ENCODE peak calls at places on chromosomes 1 and 21, in ten cellular contexts. One of them, this sample, is unnamed.

GRCh38 chr21:23522750-23523149 is 2084.5 kb downstream of the MRPL39 start:
- DNase-seq in fibroblast of mammary gland: no peak
- DNase-seq in GM23338: no peak
- DNase-seq in neural crest cell: no peak
- DNase-seq in MM.1S: no peak
- DNase-seq in spleen: no peak
- DNase-seq in HepG2: no peak
- DNase-seq in upper lobe of right lung: no peak
- DNase-seq in CD8-positive, alpha-beta T cell: no peak
- DNase-seq in tibial artery: no peak
- DNase-seq in this sample: no peak

GRCh38 chr1:32274646-32275340 is 17.1 kb upstream of the HDAC1 start:
- DNase-seq in CD8-positive, alpha-beta T cell: no peak
- DNase-seq in fibroblast of mammary gland: no peak
- DNase-seq in spleen: peak; percentile 70
- DNase-seq in tibial artery: no peak
- DNase-seq in GM23338: peak; percentile 54
- DNase-seq in upper lobe of right lung: no peak
- DNase-seq in HepG2: no peak
- DNase-seq in neural crest cell: no peak
- DNase-seq in MM.1S: no peak
- DNase-seq in this sample: no peak

GRCh38 chr1:10898921-10899320 is 102.5 kb upstream of the CASZ1 start:
- DNase-seq in HepG2: no peak
- DNase-seq in MM.1S: no peak
- DNase-seq in GM23338: no peak
- DNase-seq in spleen: no peak
- DNase-seq in neural crest cell: no peak
- DNase-seq in fibroblast of mammary gland: no peak
- DNase-seq in upper lobe of right lung: no peak
- DNase-seq in CD8-positive, alpha-beta T cell: no peak
- DNase-seq in tibial artery: no peak
- DNase-seq in this sample: no peak

GRCh38 chr1:10046356-10047085 is 13.8 kb downstream of the UBE4B start:
- DNase-seq in neural crest cell: no peak
- DNase-seq in MM.1S: no peak
- DNase-seq in spleen: no peak
- DNase-seq in CD8-positive, alpha-beta T cell: no peak
- DNase-seq in GM23338: no peak
- DNase-seq in fibroblast of mammary gland: peak; percentile 30
- DNase-seq in upper lobe of right lung: no peak
- DNase-seq in HepG2: no peak
- DNase-seq in tibial artery: peak; percentile 68
- DNase-seq in this sample: no peak

GRCh38 chr21:45846373-45847160 is 135.0 kb upstream of the COL6A1 start:
- DNase-seq in upper lobe of right lung: no peak
- DNase-seq in spleen: no peak
- DNase-seq in HepG2: no peak
- DNase-seq in CD8-positive, alpha-beta T cell: no peak
- DNase-seq in fibroblast of mammary gland: peak; percentile 63
- DNase-seq in neural crest cell: no peak
- DNase-seq in tibial artery: no peak
- DNase-seq in GM23338: no peak
- DNase-seq in MM.1S: no peak
- DNase-seq in this sample: no peak

GRCh38 chr1:91884459-91885290 is 1.3 kb downstream of the TGFBR3 start:
- DNase-seq in neural crest cell: peak; percentile 27
- DNase-seq in HepG2: peak; percentile 43
- DNase-seq in fibroblast of mammary gland: peak; percentile 38
- DNase-seq in GM23338: peak; percentile 56
- DNase-seq in CD8-positive, alpha-beta T cell: no peak
- DNase-seq in MM.1S: no peak
- DNase-seq in spleen: peak; percentile 78
- DNase-seq in tibial artery: no peak
- DNase-seq in upper lobe of right lung: peak; percentile 70
- DNase-seq in this sample: no peak

GRCh38 chr1:192807221-192807967 is 1.4 kb upstream of the RGS2 start:
- DNase-seq in GM23338: no peak
- DNase-seq in MM.1S: no peak
- DNase-seq in fibroblast of mammary gland: peak; percentile 72
- DNase-seq in neural crest cell: no peak
- DNase-seq in tibial artery: no peak
- DNase-seq in spleen: no peak
- DNase-seq in HepG2: no peak
- DNase-seq in CD8-positive, alpha-beta T cell: no peak
- DNase-seq in upper lobe of right lung: no peak
- DNase-seq in this sample: no peak

GRCh38 chr1:89850844-89851410 is 30.1 kb downstream of the LRRC8D start:
- DNase-seq in neural crest cell: no peak
- DNase-seq in GM23338: no peak
- DNase-seq in upper lobe of right lung: no peak
- DNase-seq in CD8-positive, alpha-beta T cell: no peak
- DNase-seq in MM.1S: no peak
- DNase-seq in tibial artery: no peak
- DNase-seq in HepG2: no peak
- DNase-seq in fibroblast of mammary gland: no peak
- DNase-seq in spleen: no peak
- DNase-seq in this sample: no peak

GRCh38 chr21:27451116-27451515 is 484.2 kb upstream of the ADAMTS5 start:
- DNase-seq in tibial artery: no peak
- DNase-seq in spleen: no peak
- DNase-seq in HepG2: no peak
- DNase-seq in upper lobe of right lung: no peak
- DNase-seq in CD8-positive, alpha-beta T cell: no peak
- DNase-seq in neural crest cell: no peak
- DNase-seq in MM.1S: no peak
- DNase-seq in GM23338: no peak
- DNase-seq in fibroblast of mammary gland: no peak
- DNase-seq in this sample: no peak

GRCh38 chr1:182595641-182596240 is 6.7 kb upstream of the RNASEL start:
- DNase-seq in spleen: no peak
- DNase-seq in HepG2: peak; percentile 30
- DNase-seq in fibroblast of mammary gland: peak; percentile 79
- DNase-seq in MM.1S: peak; percentile 68
- DNase-seq in upper lobe of right lung: peak; percentile 74
- DNase-seq in CD8-positive, alpha-beta T cell: peak; percentile 42
- DNase-seq in GM23338: peak; percentile 86
- DNase-seq in tibial artery: peak; percentile 83
- DNase-seq in neural crest cell: peak; percentile 76
- DNase-seq in this sample: no peak

GRCh38 chr1:204409111-204409510 is 2.5 kb downstream of the PPP1R15B start:
- DNase-seq in tibial artery: no peak
- DNase-seq in upper lobe of right lung: no peak
- DNase-seq in GM23338: no peak
- DNase-seq in CD8-positive, alpha-beta T cell: no peak
- DNase-seq in neural crest cell: no peak
- DNase-seq in spleen: no peak
- DNase-seq in fibroblast of mammary gland: no peak
- DNase-seq in HepG2: no peak
- DNase-seq in MM.1S: no peak
- DNase-seq in this sample: no peak

GRCh38 chr1:226938903-226939438 is 1.1 kb upstream of the COQ8A start:
- DNase-seq in CD8-positive, alpha-beta T cell: no peak
- DNase-seq in tibial artery: peak; percentile 16
- DNase-seq in spleen: no peak
- DNase-seq in GM23338: no peak
- DNase-seq in HepG2: peak; percentile 46
- DNase-seq in neural crest cell: no peak
- DNase-seq in fibroblast of mammary gland: peak; percentile 66
- DNase-seq in upper lobe of right lung: no peak
- DNase-seq in MM.1S: peak; percentile 52
- DNase-seq in this sample: no peak

GRCh38 chr1:155139895-155140629 is at the start of gene DPM3:
- DNase-seq in spleen: peak; percentile 97
- DNase-seq in CD8-positive, alpha-beta T cell: peak; percentile 80
- DNase-seq in MM.1S: peak; percentile 93
- DNase-seq in upper lobe of right lung: peak; percentile 96
- DNase-seq in GM23338: peak; percentile 96
- DNase-seq in neural crest cell: peak; percentile 75
- DNase-seq in fibroblast of mammary gland: peak; percentile 74
- DNase-seq in tibial artery: peak; percentile 93
- DNase-seq in HepG2: peak; percentile 71
- DNase-seq in this sample: no peak
- TF ChIP-seq CTCF in spleen: no peak
- TF ChIP-seq CTCF in CD8-positive, alpha-beta T cell: no peak
- TF ChIP-seq CTCF in MM.1S: no peak
- TF ChIP-seq CTCF in upper lobe of right lung: no peak
- TF ChIP-seq CTCF in GM23338: no peak
- TF ChIP-seq CTCF in neural crest cell: no peak
- TF ChIP-seq CTCF in fibroblast of mammary gland: no peak
- TF ChIP-seq CTCF in tibial artery: no peak
- TF ChIP-seq CTCF in HepG2: no peak
- TF ChIP-seq CTCF in this sample: no peak

DNA sequence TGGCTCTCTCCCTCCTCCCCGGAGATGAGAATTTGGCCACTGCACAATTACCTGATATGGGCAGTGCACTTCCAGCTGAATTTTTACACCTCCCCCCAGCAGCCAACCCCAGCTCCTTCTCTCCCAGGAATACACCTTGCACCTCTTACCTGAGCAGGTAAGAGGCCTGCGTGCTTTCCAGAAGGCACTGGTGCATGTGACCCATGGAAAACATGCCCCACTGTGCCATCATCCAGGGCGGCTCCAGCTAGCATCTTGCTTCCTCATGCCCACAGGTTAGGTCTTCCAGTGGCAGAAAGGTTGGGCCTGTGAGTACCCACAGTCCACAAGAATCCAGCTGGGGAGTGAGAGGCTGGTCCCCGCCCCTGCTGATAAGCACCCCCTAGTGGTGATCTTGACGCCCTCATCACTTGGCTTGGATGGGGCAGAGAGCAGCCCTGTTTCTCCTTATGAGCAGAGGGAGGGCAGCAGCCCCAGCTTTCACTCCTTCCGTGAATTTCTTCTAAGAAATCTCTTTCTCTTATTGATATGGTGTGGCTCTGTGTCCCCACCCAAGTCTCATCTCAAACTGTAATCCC is 57.8 kb downstream of the EDARADD start:
- DNase-seq in HepG2: peak; percentile 28
- DNase-seq in spleen: no peak
- DNase-seq in tibial artery: no peak
- DNase-seq in MM.1S: no peak
- DNase-seq in CD8-positive, alpha-beta T cell: peak; percentile 16
- DNase-seq in fibroblast of mammary gland: peak; percentile 7
- DNase-seq in neural crest cell: no peak
- DNase-seq in upper lobe of right lung: no peak
- DNase-seq in GM23338: peak; percentile 82
- DNase-seq in this sample: no peak
- TF ChIP-seq CTCF in HepG2: peak; percentile 73
- TF ChIP-seq CTCF in spleen: peak; percentile 29
- TF ChIP-seq CTCF in tibial artery: no peak
- TF ChIP-seq CTCF in MM.1S: peak; percentile 38
- TF ChIP-seq CTCF in CD8-positive, alpha-beta T cell: no peak
- TF ChIP-seq CTCF in fibroblast of mammary gland: peak; percentile 26
- TF ChIP-seq CTCF in neural crest cell: peak; percentile 37
- TF ChIP-seq CTCF in upper lobe of right lung: peak; percentile 48
- TF ChIP-seq CTCF in GM23338: peak; percentile 80
- TF ChIP-seq CTCF in this sample: peak; percentile 34

DNA sequence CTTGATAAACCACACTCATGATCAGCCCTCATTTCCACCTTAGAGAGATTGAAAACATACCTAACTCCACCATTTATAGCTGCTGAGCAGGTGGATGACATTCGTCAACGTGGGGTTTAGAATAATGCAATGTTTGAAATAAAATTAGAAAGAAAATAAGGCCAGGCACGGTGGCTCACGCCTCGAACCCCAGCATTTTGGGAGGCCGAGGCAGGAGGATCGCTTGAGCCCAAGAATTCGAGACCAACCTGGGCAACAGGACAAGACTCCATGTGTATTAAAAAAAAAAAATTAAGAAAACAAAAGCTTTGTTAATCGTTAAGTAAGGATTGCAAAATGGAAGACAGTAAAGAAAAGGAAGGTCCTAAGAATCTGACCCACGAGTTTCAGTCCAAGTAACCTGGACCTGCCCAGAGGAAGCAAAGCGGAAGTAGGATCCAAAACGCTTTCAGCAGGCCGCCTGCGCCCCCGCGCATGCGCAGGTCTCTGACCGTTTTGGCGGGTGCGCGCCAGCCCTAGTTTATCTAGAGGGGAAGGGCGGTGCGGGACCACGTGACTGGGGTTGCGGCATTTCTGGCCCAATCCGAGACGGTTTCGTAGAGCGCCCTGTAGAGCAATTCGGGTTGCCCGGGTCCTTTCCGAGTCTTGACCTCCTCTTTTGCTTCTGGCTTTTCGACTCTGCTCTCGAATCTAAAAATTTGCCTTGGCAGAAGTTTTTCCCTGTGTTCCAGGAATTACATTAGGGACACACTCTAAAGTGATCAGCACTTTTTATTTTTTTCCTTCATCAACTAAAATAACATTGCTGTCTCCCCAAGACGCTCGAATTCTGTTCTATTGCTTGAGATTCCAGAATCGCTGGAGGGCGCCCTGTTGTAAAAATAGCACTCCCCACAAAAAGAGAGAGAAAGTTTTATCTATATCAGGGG is 22.5 kb downstream of the ANP32E start:
- DNase-seq in upper lobe of right lung: peak; percentile 98
- DNase-seq in CD8-positive, alpha-beta T cell: peak; percentile 85
- DNase-seq in neural crest cell: peak; percentile 81
- DNase-seq in MM.1S: peak; percentile 98
- DNase-seq in HepG2: peak; percentile 80
- DNase-seq in GM23338: peak; percentile 98
- DNase-seq in spleen: peak; percentile 97
- DNase-seq in tibial artery: peak; percentile 97
- DNase-seq in fibroblast of mammary gland: peak; percentile 94
- DNase-seq in this sample: peak; percentile 82
- TF ChIP-seq CTCF in upper lobe of right lung: peak; percentile 42
- TF ChIP-seq CTCF in CD8-positive, alpha-beta T cell: peak; percentile 54
- TF ChIP-seq CTCF in neural crest cell: peak; percentile 47
- TF ChIP-seq CTCF in MM.1S: peak; percentile 44
- TF ChIP-seq CTCF in HepG2: peak; percentile 28
- TF ChIP-seq CTCF in GM23338: peak; percentile 77
- TF ChIP-seq CTCF in spleen: no peak
- TF ChIP-seq CTCF in tibial artery: no peak
- TF ChIP-seq CTCF in fibroblast of mammary gland: peak; percentile 43
- TF ChIP-seq CTCF in this sample: peak; percentile 41

DNA sequence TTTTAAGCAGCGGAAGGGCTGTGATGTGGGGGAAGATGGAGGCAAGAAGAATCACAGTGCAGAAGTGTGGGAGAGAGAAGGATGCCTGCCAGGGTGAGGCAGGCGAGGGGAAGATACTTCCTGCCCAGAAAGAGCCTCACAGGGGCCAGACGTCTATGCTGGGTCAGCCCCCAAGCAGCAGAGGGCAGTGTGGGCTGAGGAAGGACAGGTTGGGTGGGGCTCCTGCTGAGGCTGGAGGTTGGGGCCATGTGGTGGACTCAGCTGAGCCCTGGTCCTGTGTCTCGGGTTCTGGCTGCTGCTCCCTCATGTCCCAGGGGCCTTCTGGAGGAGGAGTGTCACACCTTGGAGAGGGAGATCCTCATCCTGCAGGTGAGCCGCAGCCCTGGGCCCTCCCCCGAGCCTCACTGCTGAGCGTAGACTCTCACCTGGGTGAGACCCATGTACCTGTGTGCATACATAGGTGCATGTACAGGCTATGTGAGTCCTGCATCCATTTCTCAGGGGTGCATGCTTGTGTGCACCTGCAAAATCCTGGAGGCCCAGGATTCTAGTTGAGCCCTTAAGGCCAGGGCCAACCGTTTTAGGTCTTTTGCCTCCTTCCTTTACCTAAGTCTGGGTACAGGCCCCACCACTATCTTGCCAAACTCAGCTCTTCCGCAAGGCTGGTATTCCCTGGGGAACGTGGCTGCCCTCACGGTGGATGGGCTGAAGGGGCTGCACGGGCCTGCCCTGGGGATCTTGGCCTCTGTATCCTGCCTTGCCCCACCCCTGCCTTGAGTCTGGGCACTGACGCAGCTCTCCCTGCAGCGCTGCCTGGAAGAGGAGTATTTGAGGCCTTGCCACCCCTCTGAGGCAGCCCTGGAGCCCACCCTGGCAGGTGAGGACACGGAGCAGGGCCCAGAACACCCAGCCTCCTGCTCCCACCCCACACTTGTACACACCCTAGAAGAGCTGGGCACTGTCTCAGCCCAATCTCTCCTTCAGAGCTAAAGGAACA is 3.7 kb downstream of the CCDC24 start:
- DNase-seq in HepG2: peak; percentile 40
- DNase-seq in spleen: peak; percentile 69
- DNase-seq in tibial artery: no peak
- DNase-seq in MM.1S: peak; percentile 22
- DNase-seq in neural crest cell: no peak
- DNase-seq in upper lobe of right lung: no peak
- DNase-seq in fibroblast of mammary gland: peak; percentile 47
- DNase-seq in CD8-positive, alpha-beta T cell: no peak
- DNase-seq in GM23338: peak; percentile 87
- DNase-seq in this sample: no peak
- TF ChIP-seq CTCF in HepG2: peak; percentile 86
- TF ChIP-seq CTCF in spleen: no peak
- TF ChIP-seq CTCF in tibial artery: no peak
- TF ChIP-seq CTCF in MM.1S: peak; percentile 31
- TF ChIP-seq CTCF in neural crest cell: peak; percentile 47
- TF ChIP-seq CTCF in upper lobe of right lung: peak; percentile 10
- TF ChIP-seq CTCF in fibroblast of mammary gland: peak; percentile 51
- TF ChIP-seq CTCF in CD8-positive, alpha-beta T cell: no peak
- TF ChIP-seq CTCF in GM23338: peak; percentile 59
- TF ChIP-seq CTCF in this sample: peak; percentile 39

This sample was measured in AG04450.